ENCODE peak calls at places on chromosomes 6 and 20, in six cellular contexts. M, B, Z, V, P and F are unnamed samples.

GRCh38 chr20:47113362-47114118 is 218.9 kb downstream of the EYA2 start:
- DNase-seq in V (no peak), Z (no peak), M (no peak), P (no peak), B (no peak), F (no peak)

GRCh38 chr6:74213995-74214394 is 518.0 kb downstream of the CD109 start:
- DNase-seq in V (no peak), B (no peak), Z (no peak), P (no peak), M (peak), F (no peak)

GRCh38 chr6:104411302-104411701 is 448.4 kb downstream of the HACE1 start:
- DNase-seq in V (no peak), M (no peak), P (no peak), Z (no peak), B (no peak), F (no peak)

GRCh38 chr20:31606928-31607639 is 2.0 kb downstream of the ID1 start:
- DNase-seq in Z (peak), B (peak), M (peak), V (no peak), P (peak), F (peak)

GRCh38 chr6:56359201-56359899 is 112.0 kb upstream of the COL21A1 start:
- DNase-seq in Z (no peak), V (no peak), P (peak), M (peak), B (peak), F (peak)

GRCh38 chr6:11423072-11423471 is 114.5 kb upstream of the TMEM170B start:
- DNase-seq in M (peak), P (no peak), B (no peak), Z (no peak), V (no peak), F (no peak)

GRCh38 chr20:46117704-46118467 is at the start of gene CD40:
- DNase-seq in Z (peak), P (peak), B (peak), V (peak), M (peak), F (peak)

GRCh38 chr6:145155411-145155810 is 579.9 kb downstream of the EPM2A start:
- DNase-seq in P (no peak), V (no peak), B (no peak), Z (no peak), M (peak), F (no peak)

GRCh38 chr6:16576391-16577368 is 184.6 kb downstream of the ATXN1 start:
- DNase-seq in B (no peak), M (peak), Z (no peak), V (no peak), P (no peak), F (no peak)

GRCh38 chr6:170139531-170139930 is 151.3 kb downstream of the DLL1 start:
- DNase-seq in P (no peak), M (no peak), B (no peak), Z (peak), V (no peak), F (peak)

GRCh38 chr20:38770970-38771369 is 22.7 kb downstream of the ACTR5 start:
- DNase-seq in Z (no peak), P (no peak), V (no peak), B (no peak), M (no peak), F (no peak)

GRCh38 chr6:6688283-6688682 is 99.8 kb downstream of the LY86 start:
- DNase-seq in B (peak), M (no peak), Z (no peak), V (no peak), P (no peak), F (no peak)

GRCh38 chr20:10369723-10370090 is 64.3 kb downstream of the MKKS start:
- DNase-seq in Z (no peak), B (peak), P (no peak), M (peak), V (no peak), F (no peak)

GRCh38 chr6:88349511-88349910 is 183.4 kb upstream of the CNR1 start:
- DNase-seq in Z (no peak), V (no peak), M (peak), P (no peak), B (peak), F (no peak)

GRCh38 chr20:51800132-51800721 is 2.1 kb downstream of the SALL4 start:
- DNase-seq in B (peak), M (peak), Z (peak), V (peak), P (peak), F (peak)

GRCh38 chr6:24949020-24949569 is 13.3 kb upstream of the RIPOR2 start:
- DNase-seq in M (no peak), P (no peak), B (no peak), V (no peak), Z (no peak), F (no peak)

GRCh38 chr6:151310852-151311767 is 71.3 kb downstream of the AKAP12 start:
- DNase-seq in Z (no peak), M (no peak), P (no peak), V (no peak), B (no peak), F (no peak)

GRCh38 chr6:150069707-150070106 is 786 bp upstream of the ULBP3 start:
- DNase-seq in B (no peak), Z (no peak), P (no peak), V (no peak), M (no peak), F (peak)

GRCh38 chr6:34115396-34116314 is 30.2 kb downstream of the GRM4 start:
- DNase-seq in V (no peak), B (peak), M (no peak), P (peak), Z (no peak), F (no peak)

GRCh38 chr6:52544325-52545022 is 32.4 kb downstream of the TRAM2 start:
- DNase-seq in V (no peak), B (no peak), Z (no peak), M (no peak), P (no peak), F (no peak)

GRCh38 chr6:52543262-52543661 is 33.6 kb downstream of the TRAM2 start:
- DNase-seq in P (no peak), B (no peak), V (no peak), Z (no peak), M (no peak), F (no peak)

GRCh38 chr6:52545844-52546119 is 31.1 kb downstream of the TRAM2 start:
- DNase-seq in P (no peak), Z (no peak), V (no peak), B (no peak), M (peak), F (no peak)

GRCh38 chr6:52545050-52545843 is 31.6 kb downstream of the TRAM2 start:
- DNase-seq in V (no peak), M (no peak), B (no peak), Z (no peak), P (no peak), F (no peak)

DNA sequence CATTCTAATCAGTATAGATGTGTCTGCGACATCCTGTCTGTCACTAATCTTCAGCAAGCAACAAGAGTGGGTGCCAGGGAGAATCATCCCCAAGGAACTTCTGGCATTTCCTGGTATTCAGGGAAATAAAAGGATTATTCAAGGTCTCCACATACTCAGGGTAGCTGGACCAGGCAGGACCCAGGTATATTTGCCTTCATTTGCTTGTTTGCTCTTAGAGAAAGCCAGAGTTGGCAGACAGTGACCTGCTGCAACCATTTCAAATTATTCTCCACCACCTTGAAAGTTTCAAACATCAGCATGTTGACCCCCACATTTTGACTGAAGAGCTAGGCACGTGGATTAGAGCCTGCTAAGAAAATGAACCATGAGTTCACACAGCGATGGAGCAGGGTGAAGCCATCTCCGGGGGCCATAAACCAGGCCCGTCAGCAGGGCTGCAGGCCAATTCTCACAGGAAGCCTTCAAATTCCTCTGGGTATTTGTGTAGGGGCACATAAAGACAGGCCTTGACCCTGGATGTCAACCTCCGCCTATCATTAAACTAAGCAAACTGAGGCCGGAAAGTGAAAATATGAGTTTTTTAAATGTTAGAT is 33.0 kb downstream of the TRAM2 start:
- DNase-seq in V (no peak), Z (no peak), M (peak), B (peak), P (peak), F (no peak)
- H3K4me3 ChIP-seq in V (no peak), Z (no peak), M (no peak), B (no peak), P (no peak), F (no peak)

GRCh38 chr20:59146801-59147118 is 16.9 kb upstream of the ZNF831 start:
- DNase-seq in M (no peak), B (no peak), V (no peak), P (no peak), Z (no peak), F (no peak)
- H3K4me3 ChIP-seq in M (no peak), B (no peak), V (no peak), P (no peak), Z (peak), F (no peak)

GRCh38 chr6:3872370-3872854 is 23.2 kb downstream of the FAM50B start:
- DNase-seq in B (no peak), P (no peak), V (no peak), M (no peak), Z (no peak), F (peak)
- H3K4me3 ChIP-seq in B (no peak), P (no peak), V (no peak), M (no peak), Z (no peak), F (peak)

DNA sequence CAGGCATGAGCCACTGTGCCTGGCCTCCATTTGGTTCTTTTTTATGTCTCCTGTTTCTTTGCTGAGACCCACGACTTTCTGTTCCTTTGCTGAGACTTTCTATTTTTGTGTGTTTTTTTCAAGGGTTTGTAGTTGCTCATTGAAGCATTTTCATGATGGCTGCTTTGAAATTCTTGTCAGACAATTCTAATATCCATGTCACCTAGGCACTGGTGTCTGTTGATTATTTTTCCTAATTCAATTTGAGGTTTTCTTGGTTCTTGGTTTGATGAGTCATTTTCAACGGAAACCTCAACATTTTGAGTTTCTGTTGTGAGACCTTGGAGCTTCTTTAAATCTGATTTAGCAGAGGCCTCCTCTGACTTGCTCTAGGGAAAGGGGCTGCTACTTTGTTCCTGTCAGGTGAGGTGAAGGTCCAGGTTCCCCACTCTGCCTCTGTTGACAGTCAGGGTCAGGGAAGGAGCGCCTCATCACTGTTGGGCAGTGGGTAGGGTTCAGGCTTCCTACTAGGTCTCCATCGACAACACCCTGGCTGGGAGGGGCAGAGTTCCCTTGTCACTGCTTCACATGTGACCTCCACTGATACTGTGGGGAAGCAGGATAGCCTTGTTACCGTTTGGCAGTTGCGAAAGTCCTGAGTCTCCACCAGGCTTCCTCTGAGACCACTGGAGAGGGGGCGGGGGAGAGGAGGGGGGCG is 67.2 kb upstream of the RNF24 start:
- DNase-seq in Z (no peak), P (peak), B (peak), V (peak), M (no peak), F (peak)
- H3K4me3 ChIP-seq in Z (no peak), P (peak), B (no peak), V (no peak), M (no peak), F (no peak)

GRCh38 chr20:40687384-40688128 is 1.5 kb downstream of the MAFB start:
- DNase-seq in P (peak), B (peak), V (peak), Z (peak), M (peak), F (peak)
- H3K4me3 ChIP-seq in P (peak), B (peak), V (peak), Z (peak), M (peak), F (peak)